ENCODE peak calls at places on chromosome 18, in ten cellular contexts. A is fibroblast of lung, F is osteoblast, H is SK-N-SH, D is PC-9, J is IMR-90, Q is astrocyte, R is H1, Z is endothelial cell of umbilical vein, E is neural progenitor cell. O is an unnamed sample.

GRCh38 chr18:45081579-45082181 is 401.0 kb downstream of the SETBP1 start:
- DNase-seq in J (no peak), Q (no peak), A (no peak), E (no peak), F (no peak), Z (no peak), D (no peak), R (no peak), H (no peak), O (no peak)

GRCh38 chr18:36757081-36757480 is 71.7 kb downstream of the TPGS2 start:
- DNase-seq in Q (peak; percentile 46), D (no peak), Z (peak; percentile 50), A (peak; percentile 56), E (peak; percentile 71), R (no peak), J (peak; percentile 80), F (peak; percentile 94), H (peak; percentile 76), O (peak; percentile 84)

GRCh38 chr18:73220639-73221038 is 352.9 kb upstream of the NETO1 start:
- DNase-seq in F (no peak), A (no peak), E (no peak), R (no peak), Q (no peak), J (no peak), Z (no peak), D (no peak), H (no peak), O (no peak)

GRCh38 chr18:361941-362913 is 94.4 kb upstream of the THOC1 start:
- DNase-seq in R (no peak), H (peak; percentile 74), F (peak; percentile 83), D (peak; percentile 64), Q (peak; percentile 94), E (peak; percentile 16), A (peak; percentile 95), J (peak; percentile 81), Z (peak; percentile 85), O (peak; percentile 28)

GRCh38 chr18:68893396-68893795 is 95.5 kb downstream of the CCDC102B start:
- DNase-seq in A (no peak), D (no peak), R (no peak), E (no peak), J (no peak), F (no peak), Q (no peak), Z (no peak), H (no peak), O (no peak)

GRCh38 chr18:7545734-7546133 is 21.4 kb upstream of the PTPRM start:
- DNase-seq in Q (no peak), J (peak; percentile 73), E (no peak), D (no peak), R (no peak), H (no peak), A (no peak), Z (no peak), F (no peak), O (no peak)

GRCh38 chr18:48913201-48913600 is 37.6 kb downstream of the SMAD7 start:
- DNase-seq in Q (no peak), H (no peak), A (no peak), F (peak; percentile 42), E (no peak), D (no peak), J (no peak), R (no peak), Z (no peak), O (no peak)

GRCh38 chr18:45962461-45962860 is 4.7 kb downstream of the EPG5 start:
- DNase-seq in R (no peak), A (peak; percentile 94), Q (peak; percentile 94), H (no peak), Z (no peak), F (peak; percentile 56), J (peak; percentile 77), E (no peak), D (peak; percentile 63), O (no peak)

GRCh38 chr18:75478996-75479870 is 51.7 kb upstream of the SMIM21 start:
- DNase-seq in H (peak; percentile 57), E (peak; percentile 58), F (no peak), J (peak; percentile 59), R (no peak), Z (peak; percentile 66), D (no peak), Q (peak; percentile 37), A (peak; percentile 51), O (peak; percentile 63)

GRCh38 chr18:32093106-32093511 is 1.4 kb downstream of the RNF138 start:
- DNase-seq in Q (peak; percentile 50), Z (peak; percentile 59), D (no peak), R (peak; percentile 68), A (peak; percentile 65), H (no peak), J (peak; percentile 58), F (peak; percentile 89), E (peak; percentile 86), O (peak; percentile 76)

GRCh38 chr18:816088-816653 is 4.1 kb upstream of the YES1 start:
- DNase-seq in Z (no peak), R (no peak), D (no peak), E (no peak), F (peak; percentile 17), J (no peak), Q (no peak), H (no peak), A (no peak), O (no peak)

GRCh38 chr18:57029761-57030160 is 117.1 kb upstream of the BOD1L2 start:
- DNase-seq in A (no peak), J (no peak), D (no peak), F (no peak), Q (no peak), E (peak; percentile 42), Z (no peak), R (no peak), H (no peak), O (peak; percentile 72)

DNA sequence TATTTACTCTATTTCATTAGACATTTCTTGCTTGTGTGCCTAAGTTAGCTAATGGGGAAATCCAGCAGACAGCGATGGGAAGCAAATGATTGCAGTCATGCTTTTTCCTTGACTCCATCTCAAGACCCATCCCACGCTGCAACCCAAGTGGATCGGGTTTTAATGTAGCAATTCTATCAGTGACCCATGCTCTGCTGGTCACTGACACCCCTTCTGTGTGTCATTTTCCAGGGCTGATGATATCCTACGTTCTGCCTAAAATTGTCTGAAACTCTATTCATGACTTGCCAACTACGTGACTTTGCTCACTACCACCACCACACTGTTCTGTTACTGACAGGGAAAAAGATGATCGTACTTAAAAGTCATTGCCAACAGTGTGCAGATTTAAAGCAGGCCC is 129.8 kb downstream of the CCBE1 start:
- DNase-seq in R (no peak), D (no peak), A (no peak), Q (no peak), H (no peak), E (no peak), F (no peak), J (no peak), Z (no peak), O (no peak)
- H2AFZ ChIP-seq in R (no peak overlapping the region), D (no peak overlapping the region), A (no peak overlapping the region), Q (no peak overlapping the region), H (no peak overlapping the region), E (no peak overlapping the region), F (no peak overlapping the region), J (no peak overlapping the region), Z (no peak overlapping the region), O (no peak overlapping the region)

GRCh38 chr18:77701977-77702376 is 452.3 kb downstream of the GALR1 start:
- DNase-seq in A (no peak), E (no peak), R (no peak), Z (no peak), D (no peak), F (no peak), J (no peak), H (no peak), Q (no peak), O (peak; percentile 17)

GRCh38 chr18:77705301-77705700 is 455.7 kb downstream of the GALR1 start:
- DNase-seq in F (no peak), Z (no peak), E (no peak), J (no peak), A (no peak), D (no peak), H (no peak), R (no peak), Q (no peak), O (no peak)

GRCh38 chr18:77700051-77700450 is 450.4 kb downstream of the GALR1 start:
- DNase-seq in F (no peak), Q (peak; percentile 4), A (peak; percentile 18), D (no peak), J (no peak), Z (no peak), R (no peak), E (no peak), H (no peak), O (no peak)

DNA sequence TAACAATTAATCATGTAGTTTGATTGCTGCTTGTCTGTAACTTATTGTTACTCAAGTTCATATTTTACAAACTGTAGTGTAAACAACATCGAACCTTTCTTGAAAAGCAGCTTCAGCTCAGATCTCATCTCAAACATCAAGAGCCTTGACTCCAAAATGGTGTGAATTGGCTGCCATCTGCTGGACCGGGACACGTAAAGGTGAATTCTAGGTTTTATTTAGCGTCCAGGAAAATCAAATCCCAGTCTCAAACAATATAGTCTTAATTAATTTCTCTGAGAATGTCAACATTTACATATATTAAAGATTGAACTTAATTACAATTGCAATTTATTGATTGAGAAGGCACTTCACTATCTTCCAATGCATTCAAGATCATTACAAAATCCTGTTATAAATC is 453.0 kb downstream of the GALR1 start:
- DNase-seq in E (peak; percentile 60), D (peak; percentile 45), H (peak; percentile 3), F (no peak), R (no peak), J (peak; percentile 2), Q (no peak), A (no peak), Z (no peak), O (peak; percentile 64)
- TF ChIP-seq CTCF in E (peak; percentile 63), D (peak; percentile 41), H (no peak), F (no peak), R (no peak), J (no peak), Q (peak; percentile 28), A (no peak), Z (no peak), O (peak; percentile 72)

DNA sequence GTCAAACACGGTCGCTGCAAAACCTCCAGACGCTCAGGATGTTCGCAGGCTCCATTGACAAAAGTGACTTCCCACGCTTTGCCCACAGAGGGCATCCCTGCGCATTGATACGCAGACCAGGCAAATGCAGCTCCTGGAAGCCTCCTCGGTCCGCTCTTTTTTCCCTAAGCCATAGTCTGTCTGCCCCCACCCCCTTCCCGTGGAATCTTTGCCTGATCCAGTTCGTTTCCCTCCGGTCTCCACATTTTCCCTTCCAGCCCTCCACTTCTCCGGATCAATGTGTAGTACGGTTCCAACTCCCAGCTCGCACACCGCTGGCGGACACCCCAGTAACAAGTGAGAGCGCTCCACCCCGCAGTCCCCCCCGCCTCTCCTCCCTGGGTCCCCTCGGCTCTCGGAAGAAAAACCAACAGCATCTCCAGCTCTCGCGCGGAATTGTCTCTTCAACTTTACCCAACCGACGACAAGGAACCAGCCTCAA is at the start of gene DCC:
- DNase-seq in Z (no peak), E (peak; percentile 87), R (peak; percentile 72), D (no peak), Q (peak; percentile 58), H (peak; percentile 68), F (no peak), J (peak; percentile 45), A (peak; percentile 61), O (peak; percentile 82)
- H2AFZ ChIP-seq in Z (no peak within 1 kb of the TSS), E (peak within 1 kb of the TSS; percentile 87), R (peak within 1 kb of the TSS; percentile 94), D (peak within 1 kb of the TSS; percentile 48), Q (peak within 1 kb of the TSS; percentile 72), H (peak within 1 kb of the TSS; percentile 76), F (no peak within 1 kb of the TSS), J (peak within 1 kb of the TSS; percentile 83), A (peak within 1 kb of the TSS; percentile 43), O (peak within 1 kb of the TSS; percentile 100)

DNA sequence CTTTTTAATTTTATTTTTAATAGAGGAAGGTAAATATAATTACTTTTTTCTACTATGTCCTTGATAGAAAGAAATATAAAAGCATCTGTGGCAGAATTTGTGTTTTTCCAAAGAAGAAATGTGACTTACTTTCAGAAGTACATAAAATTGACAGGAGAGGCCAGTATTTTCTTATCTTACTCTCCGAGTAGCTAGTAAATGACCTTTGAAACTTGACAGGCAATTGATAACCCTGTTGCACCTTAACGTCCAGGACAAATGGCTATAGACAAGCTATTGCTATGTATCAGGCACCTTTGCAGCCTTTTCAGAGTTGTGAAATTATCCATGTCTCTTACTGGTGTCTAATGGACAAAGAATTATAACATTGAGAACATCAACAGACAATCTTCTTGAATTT is 63.1 kb upstream of the TNFRSF11A start:
- DNase-seq in F (no peak), H (no peak), D (no peak), E (no peak), A (no peak), J (no peak), R (no peak), Z (no peak), Q (no peak), O (no peak)
- TF ChIP-seq CTCF in F (no peak), H (no peak), D (no peak), E (no peak), A (no peak), J (no peak), R (no peak), Z (no peak), Q (no peak), O (no peak)

O was measured in GM23338.